ENCODE peak calls at places on chromosomes 13 and 19, in four cellular contexts. G is spleen; V is colonic mucosa; C is CD8-positive, alpha-beta T cell. B is an unnamed sample.

GRCh38 chr19:29532956-29533355 is 7.2 kb downstream of the VSTM2B start:
- DNase-seq in G (peak; percentile 46), V (no peak), C (no peak), B (peak; percentile 46)

GRCh38 chr13:22960827-22961226 is 220.0 kb upstream of the SGCG start:
- DNase-seq in G (no peak), V (no peak), C (no peak), B (no peak)

GRCh38 chr13:27997904-27998522 is 9.5 kb upstream of the URAD start:
- DNase-seq in G (no peak), V (peak; percentile 59), C (no peak), B (peak; percentile 40)

GRCh38 chr13:41061914-41062837 is 867 bp downstream of the WBP4 start:
- DNase-seq in G (no peak), V (no peak), C (no peak), B (no peak)

GRCh38 chr19:41601771-41602170 is 25.1 kb downstream of the CEACAM4 start:
- DNase-seq in G (peak; percentile 20), V (no peak), C (no peak), B (no peak)

GRCh38 chr13:110294146-110294545 is 12.8 kb downstream of the COL4A1 start:
- DNase-seq in G (no peak), V (no peak), C (no peak), B (no peak)

GRCh38 chr13:109836629-109837607 is 50.5 kb upstream of the IRS2 start:
- DNase-seq in G (no peak), V (peak; percentile 69), C (no peak), B (no peak)

GRCh38 chr13:28744091-28744536 is 25.3 kb upstream of the SLC46A3 start:
- DNase-seq in G (no peak), V (no peak), C (no peak), B (no peak)

GRCh38 chr13:63161219-63161618 is 1745.6 kb upstream of the PCDH20 start:
- DNase-seq in G (no peak), V (no peak), C (no peak), B (no peak)

GRCh38 chr19:40217921-40218890 is at the start of gene TTC9B:
- DNase-seq in G (no peak), V (no peak), C (peak; percentile 12), B (no peak)

GRCh38 chr13:112729408-112729807 is 39.6 kb downstream of the ATP11A start:
- DNase-seq in G (peak; percentile 49), V (no peak), C (no peak), B (peak; percentile 57)

GRCh38 chr13:75541287-75541686 is 3.6 kb upstream of the COMMD6 start:
- DNase-seq in G (no peak), V (no peak), C (no peak), B (no peak)

GRCh38 chr19:52231154-52231565 is 38.2 kb upstream of the ZNF766 start:
- DNase-seq in G (no peak), V (no peak), C (no peak), B (no peak)

GRCh38 chr13:102907016-102907756 is 61.4 kb downstream of the ERCC5 start:
- DNase-seq in G (no peak), V (no peak), C (no peak), B (no peak)

GRCh38 chr13:98169331-98169730 is 7.7 kb downstream of the RNF113B start:
- DNase-seq in G (no peak), V (no peak), C (no peak), B (no peak)

GRCh38 chr13:34065915-34066314 is 248.0 kb downstream of the RFC3 start:
- DNase-seq in G (no peak), V (no peak), C (no peak), B (no peak)

GRCh38 chr13:97327071-97327470 is 104.9 kb downstream of the MBNL2 start:
- DNase-seq in G (no peak), V (no peak), C (no peak), B (no peak)

GRCh38 chr13:33033361-33033812 is 17.2 kb downstream of the KL start:
- DNase-seq in G (no peak), V (no peak), C (no peak), B (peak; percentile 66)

GRCh38 chr13:83752141-83752540 is 130.1 kb downstream of the SLITRK1 start:
- DNase-seq in G (no peak), V (no peak), C (no peak), B (no peak)

GRCh38 chr19:17775245-17775927 is 19.6 kb upstream of the B3GNT3 start:
- DNase-seq in G (no peak), V (peak; percentile 62), C (no peak), B (no peak)

GRCh38 chr19:48553676-48554384 is 1.9 kb downstream of the SULT2B1 start:
- DNase-seq in G (no peak), V (peak; percentile 67), C (no peak), B (no peak)

GRCh38 chr13:34942732-34943674 is 933 bp downstream of the NBEA start:
- DNase-seq in G (peak; percentile 77), V (peak; percentile 27), C (peak; percentile 0), B (peak; percentile 64)

GRCh38 chr19:49380391-49380790 is 7.7 kb upstream of the KASH5 start:
- DNase-seq in G (no peak), V (no peak), C (no peak), B (no peak)

GRCh38 chr19:35297922-35298321 is 6.0 kb downstream of the MAG start:
- DNase-seq in G (no peak), V (no peak), C (no peak), B (no peak)

GRCh38 chr13:78602561-78603239 is 652 bp downstream of the POU4F1 start:
- DNase-seq in G (peak; percentile 77), V (no peak), C (no peak), B (no peak)

GRCh38 chr19:46603195-46603637 is 2.1 kb downstream of the CALM3 start:
- DNase-seq in G (peak; percentile 71), V (peak; percentile 85), C (no peak), B (peak; percentile 33)

GRCh38 chr13:110815471-110816204 is 99.2 kb downstream of the ANKRD10 start:
- DNase-seq in G (no peak), V (no peak), C (no peak), B (peak; percentile 30)

GRCh38 chr13:110640591-110641029 is 25.3 kb downstream of the NAXD start:
- DNase-seq in G (peak; percentile 68), V (no peak), C (no peak), B (no peak)

GRCh38 chr13:94369862-94370491 is 109.5 kb downstream of the DCT start:
- DNase-seq in G (no peak), V (peak; percentile 18), C (no peak), B (no peak)

GRCh38 chr13:95833713-95834112 is 156.8 kb downstream of the DNAJC3 start:
- DNase-seq in G (no peak), V (no peak), C (no peak), B (no peak)

DNA sequence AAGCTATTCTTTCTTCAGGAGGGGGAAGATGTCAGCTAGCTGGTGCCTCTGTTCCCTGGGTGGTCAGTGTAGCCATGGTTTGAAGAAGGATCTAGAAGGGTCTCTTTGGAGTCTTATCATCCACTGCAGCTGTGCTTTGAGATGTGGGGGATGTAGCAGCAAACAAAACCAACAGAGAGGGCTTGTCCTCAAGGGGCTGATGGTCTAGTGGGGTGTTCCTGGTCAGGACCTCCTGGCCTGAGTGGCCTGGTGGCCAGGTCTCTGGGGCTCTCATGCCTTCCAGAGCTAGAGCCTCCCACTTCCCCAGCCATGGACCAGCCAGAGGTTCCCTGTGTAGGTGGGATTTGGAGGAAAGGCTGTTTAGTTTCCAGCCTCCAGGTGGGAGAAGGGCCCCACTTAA is 40.3 kb downstream of the LYL1 start:
- DNase-seq in G (no peak), V (no peak), C (no peak), B (no peak)
- H3K4me1 ChIP-seq in G (peaks cover 38% of the 10 kb centered on the region), V (peaks cover 10% of the 10 kb centered on the region), C (peaks cover 8% of the 10 kb centered on the region), B (peaks cover 79% of the 10 kb centered on the region)

GRCh38 chr19:1041272-1041834 is 1.4 kb downstream of the ABCA7 start:
- DNase-seq in G (peak; percentile 85), V (no peak), C (no peak), B (no peak)
- H3K4me1 ChIP-seq in G (peaks cover 61% of the 10 kb centered on the region), V (peaks cover 23% of the 10 kb centered on the region), C (peaks cover 37% of the 10 kb centered on the region), B (peaks cover 37% of the 10 kb centered on the region)

GRCh38 chr13:31044658-31045620 is 112.5 kb downstream of the TEX26 start:
- DNase-seq in G (no peak), V (peak; percentile 44), C (no peak), B (no peak)
- H3K4me1 ChIP-seq in G (peaks cover 29% of the 10 kb centered on the region), V (peaks cover 11% of the 10 kb centered on the region), C (peaks cover 28% of the 10 kb centered on the region), B (peaks cover 23% of the 10 kb centered on the region)

GRCh38 chr13:49786609-49787008 is 5.9 kb downstream of the KPNA3 start:
- DNase-seq in G (no peak), V (no peak), C (no peak), B (no peak)

GRCh38 chr13:49789961-49790360 is 2.5 kb downstream of the KPNA3 start:
- DNase-seq in G (no peak), V (no peak), C (no peak), B (no peak)

GRCh38 chr13:49791753-49792549 is 531 bp downstream of the KPNA3 start:
- DNase-seq in G (peak; percentile 94), V (peak; percentile 58), C (no peak), B (peak; percentile 82)

GRCh38 chr13:49792550-49793324 is at the start of gene KPNA3:
- DNase-seq in G (peak; percentile 99), V (peak; percentile 96), C (peak; percentile 93), B (peak; percentile 98)

DNA sequence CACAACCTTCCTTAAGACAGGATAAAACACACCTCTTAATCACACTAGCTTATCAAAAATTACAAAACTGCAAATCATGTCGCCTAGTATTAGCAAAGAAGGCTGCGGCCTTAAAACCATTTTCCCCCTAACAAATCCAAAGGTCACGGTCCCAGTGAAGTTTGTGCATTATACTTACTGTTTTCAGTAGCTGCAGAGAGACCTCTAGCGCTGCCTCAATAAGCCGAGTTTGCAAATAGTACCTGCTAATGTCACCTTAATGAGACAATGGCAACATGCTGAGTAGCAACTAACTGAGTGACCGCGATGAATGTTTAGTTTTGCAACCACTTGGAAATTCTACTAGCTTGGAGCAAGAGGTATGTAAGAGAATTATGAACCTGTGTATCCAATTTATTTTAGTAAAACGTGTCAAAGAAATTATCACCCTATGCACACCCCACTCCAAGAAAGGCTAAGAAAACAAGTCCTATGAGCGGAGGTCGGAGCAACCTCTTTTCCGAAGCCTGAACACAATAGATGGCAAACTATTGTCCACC is 1.2 kb downstream of the KPNA3 start:
- DNase-seq in G (no peak), V (peak; percentile 58), C (no peak), B (no peak)
- H3K4me1 ChIP-seq in G (peaks cover 45% of the 10 kb centered on the region), V (no peaks in the 10 kb centered on the region), C (peaks cover 26% of the 10 kb centered on the region), B (peaks cover 12% of the 10 kb centered on the region)

DNA sequence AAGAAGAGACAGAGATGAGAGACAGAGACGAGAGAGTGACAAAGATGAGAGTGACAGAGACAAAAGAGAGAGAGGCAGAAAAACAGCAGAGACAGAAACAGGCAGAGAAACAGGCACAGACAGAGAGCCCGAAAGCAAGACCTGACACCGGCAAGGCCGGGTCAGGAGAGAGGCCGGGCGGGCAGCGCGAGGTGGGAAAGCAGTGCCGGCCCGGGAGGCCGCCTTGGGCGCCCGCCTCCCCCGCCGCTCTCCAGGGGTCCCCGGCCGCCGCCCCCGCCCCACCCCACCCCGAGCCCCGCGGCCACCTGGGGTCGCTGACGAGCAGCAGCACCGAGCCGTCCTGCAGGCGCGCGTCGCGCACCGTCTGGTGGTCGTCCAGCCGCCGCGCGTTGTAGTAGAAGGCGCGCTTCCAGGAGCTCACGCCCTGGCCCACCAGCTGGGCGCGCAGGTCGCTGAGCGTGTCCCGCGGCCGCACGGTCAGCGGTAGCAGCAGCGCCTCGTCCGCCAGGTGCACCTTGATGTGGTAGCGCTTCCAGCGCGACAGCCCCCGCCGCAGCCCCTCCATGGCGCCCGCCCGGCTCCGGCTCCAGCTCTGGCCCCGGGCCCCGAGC is at the start of gene TINCR:
- DNase-seq in G (no peak), V (no peak), C (no peak), B (no peak)
- H3K4me1 ChIP-seq in G (no peaks in the 10 kb centered on the region), V (no peaks in the 10 kb centered on the region), C (no peaks in the 10 kb centered on the region), B (no peaks in the 10 kb centered on the region)

GRCh38 chr19:38850231-38850975 is 617 bp upstream of the HNRNPL start:
- DNase-seq in G (peak; percentile 99), V (peak; percentile 100), C (peak; percentile 97), B (peak; percentile 99)
- H3K4me1 ChIP-seq in G (peaks cover 61% of the 10 kb centered on the region), V (peaks cover 6% of the 10 kb centered on the region), C (peaks cover 50% of the 10 kb centered on the region), B (peaks cover 31% of the 10 kb centered on the region)

GRCh38 chr19:3444695-3445234 is 35.6 kb downstream of the SMIM24 start:
- DNase-seq in G (no peak), V (no peak), C (no peak), B (no peak)
- H3K4me1 ChIP-seq in G (peaks cover 62% of the 10 kb centered on the region), V (no peaks in the 10 kb centered on the region), C (no peaks in the 10 kb centered on the region), B (peaks cover 14% of the 10 kb centered on the region)